ENCODE peak calls at places on chromosomes 4 and X, in four cellular contexts. V is AG09319, K is GM20000, T is fibroblast of mammary gland. C is an unnamed sample.

GRCh38 chrX:1316527-1316926 is 20.1 kb upstream of the IL3RA start:
- DNase-seq in V (no peak), K (no peak), T (no peak), C (no peak)

GRCh38 chr4:73612032-73612431 is 8.2 kb downstream of the RASSF6 start:
- DNase-seq in V (no peak), K (no peak), T (peak), C (no peak)

GRCh38 chr4:112184438-112184837 is 39.2 kb downstream of the FAM241A start:
- DNase-seq in V (no peak), K (no peak), T (no peak), C (no peak)

GRCh38 chrX:57155171-57155570 is 18.0 kb upstream of the SPIN2A start:
- DNase-seq in V (no peak), K (no peak), T (no peak), C (no peak)

GRCh38 chrX:455673-456072 is 69.0 kb upstream of the PPP2R3B start:
- DNase-seq in V (no peak), K (no peak), T (no peak), C (no peak)

GRCh38 chr4:184906480-184907097 is 80.8 kb upstream of the ACSL1 start:
- DNase-seq in V (no peak), K (no peak), T (no peak), C (no peak)

GRCh38 chrX:103428525-103428924 is 52.2 kb downstream of the BEX3 start:
- DNase-seq in V (no peak), K (no peak), T (no peak), C (no peak)

GRCh38 chrX:5054852-5055251 is 1173.8 kb downstream of the NLGN4X start:
- DNase-seq in V (no peak), K (no peak), T (no peak), C (no peak)

GRCh38 chr4:142874684-142875083 is 28.6 kb upstream of the INPP4B start:
- DNase-seq in V (no peak), K (no peak), T (no peak), C (no peak)

GRCh38 chr4:183507928-183508327 is 3.1 kb downstream of the ING2 start:
- DNase-seq in V (no peak), K (no peak), T (no peak), C (no peak)

GRCh38 chr4:65018313-65018712 is 609.1 kb upstream of the TECRL start:
- DNase-seq in V (no peak), K (no peak), T (no peak), C (no peak)

GRCh38 chr4:73777612-73778011 is 37.2 kb downstream of the CXCL8 start:
- DNase-seq in V (no peak), K (no peak), T (peak), C (no peak)

GRCh38 chrX:47864785-47865184 is 28.1 kb downstream of the ZNF81 start:
- DNase-seq in V (no peak), K (no peak), T (no peak), C (no peak)

GRCh38 chrX:155070038-155070437 is 898 bp downstream of the CMC4 start:
- DNase-seq in V (no peak), K (no peak), T (peak), C (no peak)

GRCh38 chr4:8705161-8706145 is 112.9 kb downstream of the CPZ start:
- DNase-seq in V (no peak), K (no peak), T (no peak), C (no peak)

GRCh38 chr4:86834901-86835300 is 14.3 kb downstream of the SLC10A6 start:
- DNase-seq in V (no peak), K (no peak), T (peak), C (no peak)

GRCh38 chrX:110045421-110045820 is 42.5 kb downstream of the TMEM164 start:
- DNase-seq in V (no peak), K (no peak), T (no peak), C (no peak)

GRCh38 chr4:150725957-150726523 is 144.1 kb downstream of the MAB21L2 start:
- DNase-seq in V (no peak), K (no peak), T (no peak), C (no peak)

GRCh38 chr4:41215969-41216293 is 1.6 kb upstream of the APBB2 start:
- DNase-seq in V (no peak), K (no peak), T (no peak), C (peak)

GRCh38 chr4:41212221-41213203 is 1.8 kb downstream of the APBB2 start:
- DNase-seq in V (peak), K (peak), T (peak), C (peak)

GRCh38 chr4:41215155-41215554 is 813 bp upstream of the APBB2 start:
- DNase-seq in V (no peak), K (peak), T (no peak), C (no peak)

GRCh38 chr4:41213563-41214157 is 682 bp downstream of the APBB2 start:
- DNase-seq in V (no peak), K (peak), T (no peak), C (peak)

DNA sequence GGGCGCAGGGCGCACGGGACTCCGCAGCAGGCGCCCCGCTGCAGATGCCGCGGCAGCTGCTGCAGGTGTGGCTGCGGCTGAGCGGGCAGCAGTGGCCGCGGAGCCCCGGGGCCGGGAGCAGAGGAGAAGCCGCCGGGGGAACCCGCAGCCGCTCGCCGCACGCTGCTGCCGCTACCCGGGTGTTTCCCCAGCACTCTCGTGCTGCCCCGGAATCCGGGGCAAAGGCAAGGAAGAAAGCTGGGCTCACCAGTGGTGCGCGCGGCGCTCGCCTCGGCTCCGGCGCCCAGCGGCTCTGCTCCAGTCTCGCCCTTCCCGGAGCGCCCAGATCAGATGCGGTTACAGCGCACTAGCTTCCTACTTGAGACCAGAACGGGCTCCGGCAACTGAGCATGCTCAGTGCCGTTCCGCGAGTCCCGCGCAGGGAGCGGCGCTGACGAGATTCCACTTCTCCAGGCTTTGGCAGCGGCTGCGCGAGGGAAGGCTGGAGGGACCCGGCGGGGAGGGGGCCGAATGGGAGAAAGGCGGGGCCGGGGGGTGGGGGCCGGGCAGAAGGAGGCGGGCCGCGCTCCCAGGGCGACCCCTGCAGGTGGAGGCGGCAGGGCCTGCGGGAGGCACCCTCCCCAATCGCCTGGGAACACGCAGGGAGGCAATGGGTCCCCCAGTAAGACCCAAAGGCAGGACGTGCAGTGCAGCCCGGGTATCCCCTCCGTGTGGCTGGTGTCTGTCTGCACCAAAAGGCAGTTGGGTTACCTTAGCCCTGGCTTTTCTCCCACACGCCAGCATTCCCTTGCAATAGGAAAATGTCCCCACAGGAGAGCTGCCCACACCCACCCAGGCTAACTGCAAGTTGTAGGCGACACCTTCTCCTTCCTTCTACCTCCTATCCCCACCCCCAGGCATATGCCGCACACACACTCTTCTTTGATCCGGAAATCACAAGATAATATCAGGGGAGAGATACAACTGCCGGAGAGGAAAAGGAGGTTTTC is at the start of gene APBB2:
- DNase-seq in V (peak), K (peak), T (peak), C (peak)
- TF ChIP-seq CTCF in V (peak), K (peak), T (peak), C (peak)

GRCh38 chrX:3788494-3789233 is 75.2 kb upstream of the PRKX start:
- DNase-seq in V (no peak), K (no peak), T (no peak), C (no peak)
- TF ChIP-seq CTCF in V (no peak), K (no peak), T (no peak), C (peak)

GRCh38 chrX:7996414-7996813 is 69.2 kb upstream of the PNPLA4 start:
- DNase-seq in V (no peak), K (peak), T (peak), C (peak)
- TF ChIP-seq CTCF in V (peak), K (peak), T (peak), C (peak)

DNA sequence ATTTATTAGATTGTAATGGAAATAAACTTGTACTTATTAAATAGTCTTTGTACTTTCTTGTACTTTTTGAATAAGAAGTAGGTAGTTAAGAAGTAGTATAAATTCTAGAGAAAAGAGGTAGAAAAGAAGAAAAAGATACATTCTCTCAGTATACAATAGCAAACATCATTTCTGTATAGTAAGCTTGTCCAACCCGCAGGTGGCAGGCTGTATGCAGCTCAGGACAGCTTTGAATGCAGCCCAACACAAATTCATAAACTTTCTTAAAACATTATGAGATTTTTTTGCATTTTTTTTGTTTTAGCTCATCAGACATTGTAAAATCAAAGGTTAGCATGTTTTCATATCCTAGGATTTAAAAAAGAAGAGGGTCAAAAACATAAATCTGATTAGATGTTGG is 441.6 kb downstream of the DTHD1 start:
- DNase-seq in V (no peak), K (no peak), T (no peak), C (no peak)
- TF ChIP-seq CTCF in V (no peak), K (no peak), T (no peak), C (peak)

DNA sequence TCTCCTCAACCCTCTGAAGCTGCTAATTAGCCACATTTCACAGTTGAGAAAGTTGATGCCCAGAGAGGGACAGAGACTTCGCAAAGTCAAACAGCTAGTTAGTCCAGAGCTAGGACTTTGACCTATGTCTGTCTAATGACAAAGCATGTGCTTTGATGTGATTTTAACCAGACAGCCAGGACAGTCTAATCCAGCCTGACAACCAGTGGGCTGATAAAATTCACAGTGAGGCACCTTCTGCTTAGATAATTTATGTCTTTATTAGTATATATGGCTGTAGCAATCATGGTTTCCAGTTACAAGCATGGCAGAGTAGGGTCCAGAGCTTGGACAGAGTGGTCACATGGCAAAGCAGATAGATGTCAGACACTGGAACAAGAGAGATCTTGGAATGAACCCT is 133.6 kb upstream of the C1QTNF7 start:
- DNase-seq in V (no peak), K (no peak), T (no peak), C (no peak)
- TF ChIP-seq CTCF in V (no peak), K (no peak), T (no peak), C (no peak)

GRCh38 chr4:119736559-119736958 is 108.0 kb upstream of the PDE5A start:
- DNase-seq in V (no peak), K (no peak), T (no peak), C (no peak)
- TF ChIP-seq CTCF in V (no peak), K (no peak), T (no peak), C (no peak)

DNA sequence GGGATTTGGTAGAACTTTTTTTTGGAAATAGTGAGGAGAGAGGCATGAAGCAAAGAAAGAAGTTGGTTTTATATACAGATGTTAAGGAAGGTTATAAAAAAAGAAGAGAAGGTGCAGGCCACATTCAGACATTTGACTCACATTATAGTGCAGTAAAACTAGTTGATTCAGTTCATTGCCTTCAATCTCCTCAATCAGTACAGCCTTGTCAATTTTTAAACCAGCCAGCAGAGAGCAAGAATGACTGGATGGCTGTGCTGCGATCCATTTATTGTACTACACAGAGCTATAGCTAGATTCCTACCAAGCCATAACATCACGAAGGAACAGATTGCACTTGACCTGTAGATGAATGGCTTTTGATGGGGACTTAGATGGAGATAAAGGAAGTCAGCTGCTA is 79.7 kb upstream of the LSM6 start:
- DNase-seq in V (no peak), K (no peak), T (no peak), C (no peak)
- TF ChIP-seq CTCF in V (no peak), K (no peak), T (no peak), C (no peak)

GRCh38 chr4:100574607-100575006 is 56.8 kb upstream of the EMCN start:
- DNase-seq in V (no peak), K (no peak), T (no peak), C (no peak)
- TF ChIP-seq CTCF in V (no peak), K (no peak), T (no peak), C (no peak)

DNA sequence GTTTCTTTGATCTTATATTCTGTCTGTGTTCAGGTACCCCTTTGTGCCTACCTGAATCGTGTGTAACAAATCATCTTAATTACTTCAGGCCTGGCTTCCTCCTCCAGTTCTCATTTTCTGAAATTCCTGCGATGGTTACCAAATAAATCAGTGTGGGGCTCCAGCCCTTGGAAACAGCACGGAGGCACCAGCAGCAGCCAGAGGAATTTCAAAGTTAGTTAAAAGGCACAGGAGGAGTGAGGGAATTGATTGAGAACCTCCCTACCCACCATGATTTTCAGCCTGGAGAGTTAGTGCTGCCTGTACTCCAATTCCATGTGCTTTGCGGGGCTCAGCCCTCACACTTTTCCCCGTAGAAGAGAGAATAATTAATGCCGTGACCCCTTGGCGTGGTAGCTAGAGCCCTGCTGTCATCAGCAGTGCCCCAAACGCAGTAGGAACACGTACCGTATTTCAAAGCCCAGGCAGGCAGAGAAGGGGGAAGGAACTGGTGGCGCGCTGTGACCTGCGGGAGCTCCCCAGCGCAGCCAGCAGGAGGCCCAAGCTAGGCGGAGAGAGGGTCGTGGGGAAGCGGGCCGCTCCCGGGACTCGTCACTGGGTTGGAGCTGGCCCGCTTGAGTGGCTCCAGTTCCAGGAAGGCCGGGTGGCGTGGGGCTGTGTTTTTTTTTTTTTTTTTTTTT is 84.0 kb upstream of the IGFBP7 start:
- DNase-seq in V (no peak), K (no peak), T (no peak), C (no peak)
- TF ChIP-seq CTCF in V (no peak), K (no peak), T (peak), C (no peak)